ENCODE peak calls at places on chromosomes 3 and 15, in four cellular contexts. I, E, C and Z are unnamed samples.

GRCh38 chr15:59335197-59335786 is 37.4 kb downstream of the MYO1E start:
- DNase-seq in I (no peak), E (no peak), C (no peak), Z (no peak)

GRCh38 chr3:194689493-194689901 is 3.8 kb downstream of the FAM43A start:
- DNase-seq in I (no peak), E (peak; percentile 37), C (no peak), Z (no peak)

GRCh38 chr15:62110000-62110851 is 43.4 kb downstream of the C2CD4A start:
- DNase-seq in I (no peak), E (no peak), C (no peak), Z (peak; percentile 90)

GRCh38 chr15:71571641-71572040 is 238.7 kb upstream of the NR2E3 start:
- DNase-seq in I (no peak), E (no peak), C (no peak), Z (no peak)

GRCh38 chr15:94834494-94834893 is 603.1 kb downstream of the MCTP2 start:
- DNase-seq in I (no peak), E (no peak), C (no peak), Z (no peak)

GRCh38 chr3:173135059-173135458 is 6.0 kb downstream of the SPATA16 start:
- DNase-seq in I (no peak), E (no peak), C (no peak), Z (peak; percentile 8)

GRCh38 chr3:10023587-10024310 is 2.5 kb upstream of the FANCD2 start:
- DNase-seq in I (no peak), E (peak; percentile 48), C (no peak), Z (peak; percentile 85)

GRCh38 chr3:148582126-148582525 is 115.6 kb upstream of the AGTR1 start:
- DNase-seq in I (no peak), E (no peak), C (no peak), Z (no peak)

GRCh38 chr15:38041576-38041975 is 107.1 kb downstream of the TMCO5A start:
- DNase-seq in I (no peak), E (no peak), C (no peak), Z (peak; percentile 76)

GRCh38 chr15:63469190-63469589 is 35.2 kb upstream of the USP3 start:
- DNase-seq in I (no peak), E (no peak), C (no peak), Z (no peak)

GRCh38 chr15:88477885-88478284 is 10.4 kb downstream of the MRPS11 start:
- DNase-seq in I (no peak), E (no peak), C (no peak), Z (no peak)

GRCh38 chr3:125622381-125622788 is 27.1 kb upstream of the OSBPL11 start:
- DNase-seq in I (no peak), E (no peak), C (peak; percentile 1), Z (no peak)

GRCh38 chr15:79595271-79595670 is 163.1 kb downstream of the MINAR1 start:
- DNase-seq in I (no peak), E (no peak), C (no peak), Z (no peak)

GRCh38 chr3:59850352-59850870 is 800.6 kb upstream of the CFAP20DC start:
- DNase-seq in I (no peak), E (no peak), C (no peak), Z (peak; percentile 3)

GRCh38 chr15:56765252-56765651 is 31.9 kb upstream of the ZNF280D start:
- DNase-seq in I (no peak), E (no peak), C (peak; percentile 73), Z (peak; percentile 26)

GRCh38 chr3:3578723-3579122 is 220.5 kb upstream of the LRRN1 start:
- DNase-seq in I (no peak), E (peak; percentile 83), C (no peak), Z (no peak)

GRCh38 chr3:31891876-31892455 is 89.1 kb downstream of the OSBPL10 start:
- DNase-seq in I (no peak), E (no peak), C (no peak), Z (peak; percentile 41)

GRCh38 chr3:31892500-31892899 is 88.6 kb downstream of the OSBPL10 start:
- DNase-seq in I (no peak), E (no peak), C (no peak), Z (no peak)

GRCh38 chr3:31890742-31891469 is 90.2 kb downstream of the OSBPL10 start:
- DNase-seq in I (no peak), E (no peak), C (no peak), Z (peak; percentile 83)

GRCh38 chr3:31895471-31895870 is 85.6 kb downstream of the OSBPL10 start:
- DNase-seq in I (no peak), E (no peak), C (no peak), Z (peak; percentile 61)

GRCh38 chr3:31893174-31893573 is 87.9 kb downstream of the OSBPL10 start:
- DNase-seq in I (no peak), E (no peak), C (no peak), Z (no peak)
- H3K4me3 ChIP-seq in I (no peak overlapping the region), E (no peak overlapping the region), C (no peak overlapping the region), Z (no peak overlapping the region)

GRCh38 chr3:44722103-44722401 is 7.4 kb upstream of the ZNF501 start:
- DNase-seq in I (no peak), E (no peak), C (no peak), Z (no peak)
- H3K4me3 ChIP-seq in I (peak overlapping the region; percentile 6), E (no peak overlapping the region), C (no peak overlapping the region), Z (no peak overlapping the region)

DNA sequence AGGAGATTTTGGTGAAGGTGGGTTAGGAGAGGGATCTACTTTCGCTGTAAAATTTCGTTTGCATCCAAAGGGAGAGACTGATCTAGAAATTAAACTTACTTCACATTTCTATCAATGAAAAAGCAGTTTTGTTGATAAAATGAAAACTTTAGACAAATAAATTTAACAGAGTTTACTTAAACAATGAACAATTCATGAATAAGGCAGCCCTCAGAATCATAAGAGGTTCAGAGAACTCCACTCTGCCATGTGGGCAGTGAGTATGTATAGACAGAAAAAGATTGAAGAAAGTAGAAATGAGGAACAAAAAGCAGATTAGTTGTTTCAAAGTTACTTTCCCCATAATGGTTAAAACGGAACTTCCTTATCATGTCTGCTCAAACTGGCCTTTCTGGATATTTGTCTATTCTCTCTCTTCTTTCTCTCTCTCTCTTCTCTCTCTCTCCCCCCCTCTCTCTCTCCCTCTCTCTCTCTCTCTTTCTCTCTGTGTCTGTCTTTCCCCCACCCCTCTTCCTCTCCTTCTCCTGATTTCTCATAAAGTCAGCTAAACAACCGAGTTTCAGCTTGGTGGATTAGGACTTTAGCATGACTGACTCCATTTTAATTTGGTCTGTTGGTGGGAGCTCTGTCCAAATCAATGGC is 248.9 kb downstream of the TJP1 start:
- DNase-seq in I (no peak), E (no peak), C (no peak), Z (no peak)
- H3K4me3 ChIP-seq in I (no peak overlapping the region), E (no peak overlapping the region), C (no peak overlapping the region), Z (no peak overlapping the region)

GRCh38 chr3:170205302-170205701 is 16.9 kb upstream of the PRKCI start:
- DNase-seq in I (no peak), E (no peak), C (no peak), Z (no peak)

GRCh38 chr3:170211668-170212067 is 10.6 kb upstream of the PRKCI start:
- DNase-seq in I (no peak), E (peak; percentile 7), C (no peak), Z (no peak)

GRCh38 chr3:170204023-170204472 is 18.2 kb upstream of the PRKCI start:
- DNase-seq in I (no peak), E (no peak), C (no peak), Z (no peak)

GRCh38 chr3:170204509-170204908 is 17.7 kb upstream of the PRKCI start:
- DNase-seq in I (no peak), E (no peak), C (no peak), Z (no peak)

DNA sequence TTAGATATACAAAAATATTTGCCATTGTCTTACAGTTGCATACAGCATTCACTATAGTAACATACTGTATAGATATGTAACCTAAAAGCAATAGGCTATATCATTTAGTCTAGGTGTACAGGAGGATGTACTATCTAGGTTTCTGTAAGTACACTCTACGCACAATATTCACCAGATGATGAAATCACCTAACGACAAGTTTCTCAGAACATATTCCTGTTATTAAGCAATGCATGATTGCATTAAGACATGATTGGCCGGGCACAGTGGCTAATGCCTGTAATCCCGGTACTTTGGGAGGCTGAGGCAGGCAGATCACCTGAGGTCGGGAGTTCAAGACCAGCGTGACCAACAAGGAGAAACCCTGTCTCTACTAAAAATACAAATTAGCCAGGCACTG is 14.5 kb upstream of the PRKCI start:
- DNase-seq in I (no peak), E (no peak), C (no peak), Z (peak; percentile 12)
- H3K4me3 ChIP-seq in I (no peak overlapping the region), E (no peak overlapping the region), C (no peak overlapping the region), Z (no peak overlapping the region)